ENCODE peak calls at places on chromosomes 6 and 20, in five cellular contexts. S is stomach, D is endothelial cell of umbilical vein, P is neural progenitor cell, J is fibroblast of lung. E is an unnamed sample.
A peak's percentile ranks its signal among the peaks of the same experiment; 100 is the strongest.

GRCh38 chr20:41135187-41135887 is 2.0 kb upstream of the PLCG1 start:
- DNase-seq in P (peak; percentile 74), D (peak; percentile 53), S (peak; percentile 61), J (no peak), E (peak; percentile 35)

GRCh38 chr6:25138024-25138696 is 141.0 kb upstream of the CARMIL1 start:
- DNase-seq in P (no peak), D (peak; percentile 84), S (peak; percentile 51), J (peak; percentile 85), E (peak; percentile 24)

GRCh38 chr6:39188577-39188976 is 40.7 kb downstream of the KCNK5 start:
- DNase-seq in P (no peak), J (no peak), S (no peak), D (no peak), E (no peak)

GRCh38 chr20:14800743-14801425 is 463.5 kb upstream of the FLRT3 start:
- DNase-seq in D (no peak), S (no peak), P (no peak), J (no peak), E (no peak)

GRCh38 chr6:156616495-156616894 is 160.7 kb upstream of the ARID1B start:
- DNase-seq in S (no peak), P (no peak), J (no peak), D (no peak), E (no peak)

GRCh38 chr20:652611-653109 is 340 bp downstream of the SRXN1 start:
- DNase-seq in S (peak; percentile 33), P (no peak), J (peak; percentile 47), D (peak; percentile 35), E (no peak)

GRCh38 chr6:133724726-133725125 is 164.2 kb upstream of the TCF21 start:
- DNase-seq in J (no peak), D (no peak), S (no peak), P (no peak), E (no peak)

GRCh38 chr20:24465730-24466129 is 3.7 kb upstream of the SYNDIG1 start:
- DNase-seq in J (peak; percentile 17), D (no peak), S (no peak), P (no peak), E (no peak)

GRCh38 chr6:17846762-17847161 is 140.0 kb upstream of the NUP153 start:
- DNase-seq in D (no peak), S (no peak), J (no peak), P (no peak), E (no peak)

GRCh38 chr6:32622545-32623401 is 14.4 kb upstream of the HLA-DQA1 start:
- DNase-seq in J (no peak), S (no peak), P (peak; percentile 87), D (no peak), E (no peak)
- TF ChIP-seq CTCF in J (no peak), S (no peak), P (peak; percentile 81), D (peak; percentile 14), E (no peak)

GRCh38 chr20:49941456-49941855 is 5.3 kb downstream of the RNF114 start:
- DNase-seq in D (no peak), S (no peak), J (no peak), P (no peak), E (no peak)

GRCh38 chr20:49945701-49946477 is 9.7 kb downstream of the RNF114 start:
- DNase-seq in J (no peak), P (no peak), S (no peak), D (no peak), E (no peak)

GRCh38 chr20:49945306-49945700 is 9.1 kb downstream of the RNF114 start:
- DNase-seq in J (no peak), S (no peak), D (no peak), P (no peak), E (no peak)

GRCh38 chr20:49942942-49943341 is 6.7 kb downstream of the RNF114 start:
- DNase-seq in P (no peak), D (no peak), J (no peak), S (no peak), E (no peak)

GRCh38 chr20:49942303-49942702 is 6.1 kb downstream of the RNF114 start:
- DNase-seq in D (no peak), S (no peak), P (no peak), J (no peak), E (no peak)
- H3K4me1 ChIP-seq in D (peaks cover 15% of the 10 kb centered on the region), S (peaks cover 24% of the 10 kb centered on the region), P (peaks cover 12% of the 10 kb centered on the region), J (peaks cover 11% of the 10 kb centered on the region), E (peaks cover 17% of the 10 kb centered on the region)

GRCh38 chr20:44732327-44732726 is 13.3 kb upstream of the KCNK15 start:
- DNase-seq in S (no peak), D (no peak), J (no peak), P (no peak), E (no peak)

GRCh38 chr20:44733341-44734069 is 12.2 kb upstream of the KCNK15 start:
- DNase-seq in J (peak; percentile 76), S (peak; percentile 81), P (peak; percentile 81), D (peak; percentile 74), E (peak; percentile 70)

GRCh38 chr20:44731657-44732056 is 14.0 kb upstream of the KCNK15 start:
- DNase-seq in D (no peak), S (peak; percentile 81), J (no peak), P (no peak), E (no peak)

GRCh38 chr20:44728835-44729342 is 13.7 kb downstream of the CCN5 start:
- DNase-seq in J (peak; percentile 84), P (peak; percentile 36), S (peak; percentile 77), D (peak; percentile 90), E (peak; percentile 85)

GRCh38 chr20:44730441-44730840 is 15.2 kb upstream of the KCNK15 start:
- DNase-seq in J (peak; percentile 74), D (peak; percentile 88), S (no peak), P (no peak), E (peak; percentile 36)
- H3K27ac ChIP-seq in J (peak overlapping the region; percentile 21), D (peak overlapping the region; percentile 79), S (no peak overlapping the region), P (no peak overlapping the region), E (no peak overlapping the region)

DNA sequence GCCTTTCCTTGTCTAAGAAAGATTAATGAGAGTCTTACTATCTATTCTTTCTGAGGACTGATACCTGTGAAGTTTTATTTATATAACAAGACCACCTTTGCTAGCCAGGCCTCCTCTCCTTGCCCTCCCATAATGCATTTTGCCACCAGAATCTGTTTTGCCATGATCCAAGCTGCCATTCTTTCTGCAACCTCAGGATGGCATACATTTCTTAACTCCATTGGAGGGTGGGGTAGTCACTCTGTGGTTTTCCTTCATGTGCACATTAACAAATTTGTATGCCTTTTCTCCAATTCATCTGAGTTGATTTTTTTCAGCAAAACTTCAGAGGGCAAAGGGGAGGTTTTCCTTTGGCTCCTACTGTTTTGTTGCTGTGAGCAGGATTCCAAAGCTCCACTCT is 26.4 kb upstream of the ENPP4 start:
- DNase-seq in S (no peak), D (no peak), J (no peak), P (no peak), E (no peak)
- TF ChIP-seq CTCF in S (no peak), D (no peak), J (no peak), P (no peak), E (no peak)

GRCh38 chr20:51468636-51469035 is 73.9 kb downstream of the NFATC2 start:
- DNase-seq in S (no peak), J (no peak), P (no peak), D (no peak), E (no peak)
- H3K4me1 ChIP-seq in S (peaks cover 6% of the 10 kb centered on the region), J (no peaks in the 10 kb centered on the region), P (no peaks in the 10 kb centered on the region), D (peaks cover 2% of the 10 kb centered on the region), E (no peaks in the 10 kb centered on the region)

GRCh38 chr6:1623769-1624070 is 14.0 kb downstream of the FOXC1 start:
- DNase-seq in S (peak; percentile 7), D (no peak), J (no peak), P (no peak), E (no peak)

GRCh38 chr6:1625352-1625773 is 15.6 kb downstream of the FOXC1 start:
- DNase-seq in P (peak; percentile 74), D (peak; percentile 68), S (no peak), J (peak; percentile 44), E (no peak)

GRCh38 chr6:1624071-1624847 is 14.5 kb downstream of the FOXC1 start:
- DNase-seq in J (no peak), S (peak; percentile 17), D (peak; percentile 68), P (peak; percentile 71), E (no peak)

GRCh38 chr6:1625926-1626413 is 16.3 kb downstream of the FOXC1 start:
- DNase-seq in S (no peak), J (peak; percentile 24), P (no peak), D (peak; percentile 41), E (no peak)

DNA sequence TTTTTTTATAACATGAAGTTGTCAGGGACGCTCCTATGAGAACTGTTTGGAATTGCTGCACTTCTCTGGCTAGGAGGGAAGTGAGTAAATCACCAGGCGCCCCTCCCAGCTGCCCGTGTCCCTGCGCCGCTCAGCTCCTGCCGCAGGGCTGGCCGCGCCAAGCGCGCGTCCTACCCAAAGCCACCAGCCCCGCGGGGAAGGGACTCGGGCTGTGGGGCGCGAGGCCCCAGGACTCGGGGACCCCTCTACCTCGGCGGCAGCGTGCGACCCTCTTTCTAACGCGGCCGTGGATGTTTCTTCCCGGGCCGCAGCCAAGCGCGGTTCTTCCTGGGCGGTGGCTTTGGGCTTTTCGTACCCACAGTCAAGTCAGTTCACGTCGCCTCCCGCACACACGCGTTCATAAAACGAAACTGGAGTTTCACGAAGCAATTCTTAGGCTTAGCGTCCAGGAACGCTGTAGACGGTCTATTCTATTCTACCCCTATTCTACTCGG is 15.2 kb downstream of the FOXC1 start:
- DNase-seq in P (peak; percentile 60), J (peak; percentile 37), D (peak; percentile 73), S (no peak), E (no peak)
- H3K27ac ChIP-seq in P (no peak overlapping the region), J (no peak overlapping the region), D (peak overlapping the region; percentile 3), S (no peak overlapping the region), E (peak overlapping the region; percentile 75)

DNA sequence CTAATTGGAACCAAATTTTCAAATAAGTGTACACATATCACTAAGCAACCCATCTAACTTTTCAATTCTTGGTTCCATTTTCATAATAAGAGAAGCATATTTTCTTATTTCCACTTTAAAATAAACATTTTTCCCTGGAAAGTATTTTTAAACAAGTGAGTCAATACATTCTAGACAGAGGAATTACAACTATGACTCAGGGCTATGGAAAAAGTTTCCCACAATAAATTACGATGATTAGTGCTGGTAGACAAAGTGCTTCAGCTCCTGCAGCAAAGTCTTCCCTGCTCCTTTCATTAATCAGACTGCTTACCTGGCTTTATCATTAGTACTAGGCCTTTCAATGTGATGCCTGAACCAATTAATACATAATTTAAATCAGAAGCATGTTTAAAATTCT is 322.5 kb downstream of the HACE1 start:
- DNase-seq in D (peak; percentile 62), J (peak; percentile 68), P (no peak), S (no peak), E (no peak)
- TF ChIP-seq CTCF in D (no peak), J (no peak), P (no peak), S (no peak), E (no peak)

GRCh38 chr6:37488464-37488863 is 11.2 kb downstream of the CCDC167 start:
- DNase-seq in J (no peak), P (no peak), S (no peak), D (no peak), E (no peak)
- H3K4me1 ChIP-seq in J (no peaks in the 10 kb centered on the region), P (peaks cover 53% of the 10 kb centered on the region), S (peaks cover 8% of the 10 kb centered on the region), D (no peaks in the 10 kb centered on the region), E (no peaks in the 10 kb centered on the region)